ENCODE peak calls at places on chromosomes 12 and 14, in seven cellular contexts. N is T-cell; R is neural crest cell; E is fibroblast of gingiva; D is GM04504; Y is HL-60; L is stimulated activated CD4-positive, alpha-beta T cell treated with anti-CD3 and anti-CD28 coated beads, Interleukin-2, amount 100 ng/mL, for 4 hours. P is an unnamed sample.

GRCh38 chr12:30691122-30691879 is 4.4 kb downstream of the IPO8 start:
- DNase-seq in E (peak), L (no peak), Y (no peak), D (peak), R (no peak), N (no peak), P (no peak)

GRCh38 chr12:2456813-2457186 is 338.0 kb upstream of the FKBP4 start:
- DNase-seq in R (no peak), D (no peak), N (no peak), L (no peak), E (no peak), Y (no peak), P (no peak)

GRCh38 chr12:4857472-4858291 is 52.0 kb upstream of the KCNA1 start:
- DNase-seq in N (peak), Y (no peak), E (peak), R (peak), D (peak), L (peak), P (peak)

GRCh38 chr12:107337354-107338095 is 244.2 kb upstream of the CRY1 start:
- DNase-seq in E (no peak), L (no peak), R (no peak), N (no peak), Y (no peak), D (no peak), P (no peak)

GRCh38 chr12:115351513-115352077 is 667.6 kb upstream of the TBX3 start:
- DNase-seq in E (peak), Y (peak), N (no peak), D (no peak), L (no peak), R (no peak), P (no peak)

GRCh38 chr12:13463189-13463588 is 266.7 kb downstream of the EMP1 start:
- DNase-seq in N (no peak), Y (no peak), L (no peak), E (no peak), D (no peak), R (no peak), P (no peak)

GRCh38 chr14:53956427-53957201 is at the start of gene BMP4:
- DNase-seq in L (no peak), R (no peak), E (peak), Y (no peak), D (no peak), N (no peak), P (no peak)

GRCh38 chr12:118317729-118318128 is 55.0 kb downstream of the TAOK3 start:
- DNase-seq in N (no peak), R (no peak), L (no peak), D (no peak), E (no peak), Y (no peak), P (no peak)

GRCh38 chr14:89399594-89400068 is 17.4 kb downstream of the FOXN3 start:
- DNase-seq in N (no peak), E (peak), R (peak), L (no peak), Y (no peak), D (peak), P (no peak)

GRCh38 chr14:20436363-20436755 is 393 bp upstream of the KLHL33 start:
- DNase-seq in Y (no peak), D (no peak), E (peak), R (no peak), N (no peak), L (no peak), P (no peak)

GRCh38 chr12:89707623-89707991 is 1.0 kb downstream of the ATP2B1 start:
- DNase-seq in R (peak), D (no peak), N (peak), E (no peak), Y (no peak), L (no peak), P (no peak)

GRCh38 chr12:50925342-50925651 is 27.0 kb upstream of the HIGD1C start:
- DNase-seq in L (no peak), N (no peak), E (no peak), R (no peak), D (no peak), Y (no peak), P (no peak)

GRCh38 chr14:39957987-39958386 is 525.8 kb upstream of the FBXO33 start:
- DNase-seq in R (no peak), E (no peak), D (no peak), Y (no peak), N (no peak), L (no peak), P (no peak)

GRCh38 chr12:112207397-112207924 is 82.1 kb downstream of the TRAFD1 start:
- DNase-seq in N (no peak), Y (no peak), R (no peak), L (no peak), D (no peak), E (no peak), P (no peak)

GRCh38 chr12:121227294-121227693 is 17.4 kb downstream of the P2RX4 start:
- DNase-seq in Y (no peak), D (no peak), N (no peak), E (no peak), L (no peak), R (no peak), P (no peak)

GRCh38 chr14:20469890-20470858 is 968 bp downstream of the PNP start:
- DNase-seq in E (peak), L (peak), Y (peak), N (peak), R (no peak), D (no peak), P (no peak)

GRCh38 chr14:40417777-40418401 is 985.7 kb upstream of the FBXO33 start:
- DNase-seq in D (no peak), N (no peak), Y (peak), E (no peak), L (no peak), R (peak), P (no peak)

GRCh38 chr12:131793623-131794022 is 34.6 kb upstream of the MMP17 start:
- DNase-seq in L (no peak), D (peak), N (no peak), Y (no peak), R (no peak), E (peak), P (no peak)

GRCh38 chr14:80988742-80989429 is 33.5 kb downstream of the TSHR start:
- DNase-seq in E (no peak), Y (no peak), R (no peak), N (no peak), L (no peak), D (no peak), P (no peak)

GRCh38 chr14:103552011-103552797 is 10.3 kb downstream of the BAG5 start:
- DNase-seq in Y (no peak), N (no peak), D (no peak), L (no peak), R (no peak), E (peak), P (no peak)

GRCh38 chr12:56581418-56582145 is 48.5 kb downstream of the BAZ2A start:
- DNase-seq in D (no peak), L (no peak), R (no peak), Y (no peak), N (peak), E (no peak), P (no peak)

GRCh38 chr12:43378448-43378847 is 173.6 kb downstream of the ADAMTS20 start:
- DNase-seq in N (no peak), E (no peak), Y (no peak), L (no peak), D (no peak), R (no peak), P (no peak)

GRCh38 chr14:100761481-100761880 is 34.8 kb downstream of the DLK1 start:
- DNase-seq in E (peak), Y (no peak), D (peak), N (no peak), R (no peak), L (no peak), P (no peak)

GRCh38 chr14:103378042-103378854 is 7.0 kb upstream of the MARK3 start:
- DNase-seq in L (no peak), R (no peak), N (no peak), E (no peak), D (no peak), Y (no peak), P (no peak)

GRCh38 chr14:22641851-22642250 is 2.3 kb downstream of the OR6J1 start:
- DNase-seq in N (no peak), Y (no peak), R (no peak), E (no peak), L (no peak), D (no peak), P (no peak)

GRCh38 chr14:104536942-104537612 is 42.5 kb upstream of the C14orf180 start:
- DNase-seq in E (no peak), Y (no peak), D (no peak), N (no peak), R (no peak), L (no peak), P (no peak)

GRCh38 chr14:49908433-49908782 is 15.5 kb downstream of the ARF6 start:
- DNase-seq in R (no peak), N (no peak), Y (no peak), L (no peak), E (no peak), D (no peak), P (no peak)

GRCh38 chr14:59154383-59154782 is 34.1 kb upstream of the DAAM1 start:
- DNase-seq in Y (no peak), E (no peak), R (no peak), N (no peak), L (no peak), D (no peak), P (no peak)

GRCh38 chr14:99686557-99687283 is 2.6 kb downstream of the CYP46A1 start:
- DNase-seq in Y (no peak), N (no peak), D (no peak), L (no peak), R (no peak), E (no peak), P (no peak)

GRCh38 chr12:27554003-27554402 is 30.0 kb downstream of the PPFIBP1 start:
- DNase-seq in R (no peak), E (no peak), Y (no peak), L (no peak), D (no peak), N (no peak), P (no peak)

GRCh38 chr12:115199831-115200230 is 515.9 kb upstream of the TBX3 start:
- DNase-seq in E (peak), D (peak), Y (no peak), L (no peak), N (no peak), R (no peak), P (no peak)

GRCh38 chr12:51812871-51813270 is 35.6 kb downstream of the FIGNL2 start:
- DNase-seq in Y (no peak), N (no peak), R (no peak), L (no peak), D (no peak), E (no peak), P (no peak)

GRCh38 chr12:68119724-68120211 is 39.8 kb downstream of the IFNG start:
- DNase-seq in D (no peak), E (no peak), N (peak), L (peak), R (no peak), Y (no peak), P (no peak)

GRCh38 chr12:91982946-91983345 is 162.7 kb downstream of the BTG1 start:
- DNase-seq in Y (no peak), R (no peak), D (no peak), L (no peak), E (no peak), N (no peak), P (no peak)